ENCODE peak calls at places on chromosomes 11 and 22, in ten cellular contexts. K is H4; Q is CD8-positive, alpha-beta memory T cell; E is EH; U is H54; B is HTR-8/SVneo; A is Calu3; G is retina; Z is neural crest cell; F is cerebellum. R is an unnamed sample.
A peak's percentile ranks its signal among the peaks of the same experiment; 100 is the strongest.

GRCh38 chr11:61893981-61894380 is 2.6 kb upstream of the FADS3 start:
- DNase-seq in K (no peak), Q (no peak), E (peak; percentile 95), U (no peak), B (no peak), A (no peak), G (no peak), Z (no peak), F (no peak), R (no peak)

GRCh38 chr11:6911946-6912345 is 8.9 kb upstream of the OR2D3 start:
- DNase-seq in K (no peak), Q (no peak), E (peak; percentile 7), U (no peak), B (no peak), A (no peak), G (no peak), Z (no peak), F (no peak), R (no peak)

GRCh38 chr11:67440229-67441081 is 2.8 kb downstream of the CORO1B start:
- DNase-seq in K (no peak), Q (no peak), E (no peak), U (no peak), B (no peak), A (no peak), G (no peak), Z (no peak), F (no peak), R (no peak)

GRCh38 chr11:115930276-115930675 is 426.1 kb upstream of the CADM1 start:
- DNase-seq in K (peak; percentile 27), Q (no peak), E (no peak), U (no peak), B (no peak), A (no peak), G (peak; percentile 25), Z (no peak), F (no peak), R (no peak)

GRCh38 chr11:114160884-114161283 is 101.4 kb downstream of the ZBTB16 start:
- DNase-seq in K (no peak), Q (no peak), E (no peak), U (no peak), B (no peak), A (no peak), G (no peak), Z (no peak), F (no peak), R (no peak)

GRCh38 chr11:2096919-2097301 is 42.3 kb downstream of the IGF2 start:
- DNase-seq in K (no peak), Q (no peak), E (peak; percentile 67), U (no peak), B (no peak), A (no peak), G (peak; percentile 35), Z (no peak), F (no peak), R (no peak)

GRCh38 chr22:36505998-36506635 is 723 bp downstream of the FOXRED2 start:
- DNase-seq in K (no peak), Q (no peak), E (no peak), U (no peak), B (no peak), A (no peak), G (no peak), Z (no peak), F (no peak), R (peak; percentile 32)

GRCh38 chr22:22745225-22746060 is 101.0 kb downstream of the GGTLC2 start:
- DNase-seq in K (peak; percentile 11), Q (peak; percentile 52), E (peak; percentile 26), U (peak; percentile 8), B (peak; percentile 3), A (peak; percentile 68), G (peak; percentile 55), Z (peak; percentile 39), F (no peak), R (peak; percentile 57)